ENCODE peak calls at places on chromosomes 3 and 15, in five cellular contexts. W is heart right ventricle, X is neural progenitor cell, G is AG09319, I is OCI-LY7. F is an unnamed sample.
A peak's percentile ranks its signal among the peaks of the same experiment; 100 is the strongest.

GRCh38 chr3:140766465-140766864 is 88.6 kb downstream of the TRIM42 start:
- DNase-seq in X (no peak), W (no peak), I (no peak), G (no peak), F (peak; percentile 23)

GRCh38 chr3:160678447-160678846 is 1.5 kb downstream of the ARL14 start:
- DNase-seq in X (no peak), W (no peak), G (no peak), I (no peak), F (no peak)

GRCh38 chr15:63219196-63219719 is 29.9 kb downstream of the RAB8B start:
- DNase-seq in G (no peak), X (no peak), W (no peak), I (no peak), F (no peak)

GRCh38 chr3:4222574-4222973 is 80.6 kb upstream of the SETMAR start:
- DNase-seq in G (no peak), W (no peak), X (no peak), I (no peak), F (no peak)

GRCh38 chr3:127275287-127275781 is 12.5 kb downstream of the PRR20G start:
- DNase-seq in W (no peak), G (no peak), X (no peak), I (no peak), F (no peak)

GRCh38 chr3:73472429-73472828 is 152.3 kb downstream of the PDZRN3 start:
- DNase-seq in X (no peak), I (no peak), W (no peak), G (no peak), F (no peak)

GRCh38 chr3:159913712-159914414 is 74.8 kb upstream of the IL12A start:
- DNase-seq in W (no peak), G (no peak), I (no peak), X (no peak), F (no peak)

GRCh38 chr3:32643816-32644215 is 41.2 kb upstream of the CNOT10 start:
- DNase-seq in W (no peak), I (no peak), X (peak; percentile 20), G (no peak), F (no peak)

GRCh38 chr3:21328982-21329381 is 422.0 kb downstream of the ZNF385D start:
- DNase-seq in I (no peak), G (no peak), W (no peak), X (no peak), F (no peak)

GRCh38 chr3:37696661-37697060 is 165.0 kb upstream of the CTDSPL start:
- DNase-seq in G (no peak), X (no peak), W (no peak), I (no peak), F (no peak)

GRCh38 chr3:41708176-41708575 is 253.7 kb downstream of the ULK4 start:
- DNase-seq in X (no peak), I (no peak), G (no peak), W (no peak), F (no peak)

GRCh38 chr15:49875392-49875791 is 243.6 kb downstream of the ATP8B4 start:
- DNase-seq in G (no peak), W (no peak), I (peak; percentile 20), X (no peak), F (no peak)
- TF ChIP-seq CTCF in G (no peak), W (no peak), I (peak; percentile 60), X (peak; percentile 26), F (peak; percentile 37)

GRCh38 chr15:92166751-92167412 is 226.8 kb upstream of the ST8SIA2 start:
- DNase-seq in X (no peak), W (no peak), G (no peak), I (no peak), F (no peak)
- TF ChIP-seq CTCF in X (no peak), W (no peak), G (no peak), I (no peak), F (no peak)

GRCh38 chr15:28913171-28913765 is 27.5 kb downstream of the APBA2 start:
- DNase-seq in G (no peak), W (no peak), X (peak; percentile 36), I (no peak), F (no peak)
- TF ChIP-seq CTCF in G (no peak), W (no peak), X (peak; percentile 30), I (no peak), F (no peak)

DNA sequence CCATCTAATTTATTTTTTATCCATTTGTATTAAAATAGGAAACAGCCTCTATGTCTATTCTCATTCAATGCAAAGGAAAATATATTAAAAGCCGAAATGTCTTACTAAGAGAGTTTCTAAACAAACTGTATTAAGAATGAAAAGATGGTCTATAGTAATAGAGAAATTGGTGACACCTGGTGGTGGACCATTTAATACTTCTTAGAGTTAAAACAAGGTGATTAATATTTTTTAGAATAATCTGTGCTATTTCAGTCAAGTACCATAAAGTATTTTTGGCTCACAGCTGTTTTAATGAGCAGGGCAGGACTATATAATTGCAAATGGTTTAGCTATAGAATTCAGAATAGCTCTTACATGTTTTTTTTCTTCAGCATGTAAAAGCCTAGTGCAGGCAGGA is 55.7 kb downstream of the SYNPR start:
- DNase-seq in X (no peak), G (no peak), W (no peak), I (peak; percentile 7), F (no peak)
- TF ChIP-seq CTCF in X (peak; percentile 42), G (no peak), W (no peak), I (peak; percentile 70), F (peak; percentile 8)

DNA sequence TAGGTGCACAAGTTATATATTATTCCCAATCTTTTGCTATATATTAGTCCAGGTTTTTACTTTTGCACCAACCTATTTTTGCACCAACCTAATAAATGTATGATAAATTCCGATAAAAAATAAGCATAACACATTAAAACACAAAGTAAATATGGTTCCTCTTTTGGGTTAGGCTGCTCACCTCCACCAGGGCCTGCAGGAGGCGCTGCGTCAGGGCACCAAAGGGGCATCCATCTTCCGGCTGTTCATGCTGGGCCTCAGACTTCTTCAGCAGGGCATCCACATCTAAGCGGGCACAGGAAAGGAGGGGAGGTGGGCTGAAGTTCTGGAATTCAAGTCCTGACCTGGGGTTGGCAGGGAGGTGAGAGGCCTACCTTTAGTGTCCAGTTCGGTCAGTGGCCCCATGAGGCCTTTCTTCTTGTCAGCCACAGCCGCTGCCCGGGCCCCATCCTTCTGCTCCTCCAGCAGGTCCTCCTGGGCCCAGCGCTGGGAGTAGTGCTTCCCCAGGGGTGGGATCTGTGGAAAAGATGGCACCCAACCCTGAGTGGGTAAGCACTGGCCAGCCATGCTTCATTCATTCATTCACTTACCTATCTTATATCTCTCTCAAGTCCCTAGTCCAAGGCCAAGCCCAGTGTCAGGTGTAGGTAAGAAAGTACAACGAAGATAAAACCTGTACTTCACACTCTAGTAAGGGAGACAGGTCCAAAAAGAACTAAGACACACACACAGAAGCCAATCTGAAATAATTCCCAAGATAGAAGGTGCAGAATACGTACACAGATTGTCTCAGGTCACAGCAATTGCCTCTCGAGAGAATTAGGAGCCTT is 5.2 kb downstream of the TADA3 start:
- DNase-seq in X (no peak), G (no peak), W (no peak), I (no peak), F (no peak)
- TF ChIP-seq CTCF in X (peak; percentile 62), G (peak; percentile 43), W (peak; percentile 47), I (peak; percentile 82), F (peak; percentile 65)

DNA sequence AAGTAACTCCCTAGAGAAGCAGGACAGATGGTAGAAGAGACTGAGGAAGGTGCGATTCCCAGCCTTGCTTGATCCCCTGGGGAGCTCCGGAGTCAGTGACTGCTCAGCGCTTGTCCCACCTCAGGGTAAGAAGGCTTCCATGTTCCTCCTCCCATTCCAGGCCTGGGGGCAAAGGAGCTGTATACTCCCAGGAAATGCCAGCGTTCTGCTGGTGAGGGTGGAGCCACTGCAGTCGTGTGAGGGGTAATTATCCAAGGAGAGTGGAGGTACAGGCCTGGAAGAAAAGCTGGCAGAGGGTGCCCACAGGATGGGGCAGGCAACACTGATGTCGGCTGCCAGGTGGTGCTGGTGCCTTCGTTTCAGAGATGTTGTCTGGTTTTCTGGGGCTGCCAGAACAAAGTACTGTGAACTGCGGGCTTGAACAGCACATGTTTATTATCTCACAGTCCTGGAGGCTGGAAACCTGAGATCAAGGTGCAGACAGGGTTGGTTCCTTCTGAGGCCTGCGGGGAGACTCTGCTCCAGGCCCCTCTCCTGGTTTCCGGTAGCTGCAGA is 12.1 kb upstream of the APBA2 start:
- DNase-seq in I (no peak), X (no peak), W (no peak), G (no peak), F (no peak)
- TF ChIP-seq CTCF in I (no peak), X (no peak), W (no peak), G (peak; percentile 15), F (no peak)

GRCh38 chr3:105516972-105517371 is 150.3 kb downstream of the ALCAM start:
- DNase-seq in I (no peak), X (peak; percentile 29), W (no peak), G (no peak), F (no peak)
- TF ChIP-seq CTCF in I (no peak), X (peak; percentile 45), W (peak; percentile 9), G (peak; percentile 7), F (no peak)